ENCODE peak calls at places on chromosomes 3 and 15, in five cellular contexts. Q is vagina; D is stimulated activated naive CD4-positive, alpha-beta T cell; E is iPS-NIHi11; Y is esophagus muscularis mucosa. C is an unnamed sample.
A peak's percentile ranks its signal among the peaks of the same experiment; 100 is the strongest.

GRCh38 chr15:55791576-55792400 is 48.8 kb upstream of the PRTG start:
- DNase-seq in Q (no peak), D (no peak), E (no peak), Y (no peak), C (no peak)

GRCh38 chr3:141403576-141403975 is 35.3 kb downstream of the ZBTB38 start:
- DNase-seq in Q (no peak), D (no peak), E (no peak), Y (no peak), C (no peak)

GRCh38 chr15:71410347-71410746 is 295.1 kb downstream of the THSD4 start:
- DNase-seq in Q (no peak), D (no peak), E (no peak), Y (no peak), C (no peak)

GRCh38 chr3:58683001-58683845 is 16.6 kb upstream of the FAM3D start:
- DNase-seq in Q (peak; percentile 25), D (no peak), E (no peak), Y (no peak), C (no peak)

GRCh38 chr15:33592864-33593263 is 282.1 kb downstream of the RYR3 start:
- DNase-seq in Q (no peak), D (no peak), E (no peak), Y (no peak), C (no peak)

GRCh38 chr3:170418422-170419300 is at the start of gene CLDN11:
- DNase-seq in Q (no peak), D (no peak), E (peak; percentile 94), Y (no peak), C (peak; percentile 84)

GRCh38 chr3:56762718-56763117 is 39.0 kb downstream of the ARHGEF3 start:
- DNase-seq in Q (no peak), D (no peak), E (no peak), Y (no peak), C (no peak)

GRCh38 chr3:78201066-78201465 is 1161.2 kb downstream of the ROBO2 start:
- DNase-seq in Q (no peak), D (no peak), E (no peak), Y (no peak), C (no peak)